ENCODE peak calls at places on chromosomes 5 and 9, in five cellular contexts. One of them, this sample, is unnamed.

GRCh38 chr5:178314961-178315820 is 82.6 kb upstream of the PHYKPL start:
- DNase-seq in body of pancreas: no peak
- DNase-seq in SK-N-SH: no peak
- DNase-seq in H9: no peak
- DNase-seq in CD8-positive, alpha-beta memory T cell: no peak
- DNase-seq in this sample: no peak

GRCh38 chr5:5420251-5420650 is 2.2 kb upstream of the ICE1 start:
- DNase-seq in CD8-positive, alpha-beta memory T cell: no peak
- DNase-seq in SK-N-SH: no peak
- DNase-seq in body of pancreas: no peak
- DNase-seq in H9: no peak
- DNase-seq in this sample: no peak

GRCh38 chr5:141681695-141682641 is at the start of gene ARAP3:
- DNase-seq in H9: peak; percentile 83
- DNase-seq in SK-N-SH: peak; percentile 91
- DNase-seq in body of pancreas: peak; percentile 62
- DNase-seq in CD8-positive, alpha-beta memory T cell: peak; percentile 17
- DNase-seq in this sample: no peak

GRCh38 chr5:76791461-76791860 is 27.4 kb upstream of the F2RL1 start:
- DNase-seq in H9: no peak
- DNase-seq in SK-N-SH: no peak
- DNase-seq in CD8-positive, alpha-beta memory T cell: no peak
- DNase-seq in body of pancreas: no peak
- DNase-seq in this sample: no peak

GRCh38 chr5:56625577-56625976 is 189.8 kb upstream of the MAP3K1 start:
- DNase-seq in CD8-positive, alpha-beta memory T cell: no peak
- DNase-seq in body of pancreas: no peak
- DNase-seq in SK-N-SH: no peak
- DNase-seq in H9: no peak
- DNase-seq in this sample: no peak

GRCh38 chr5:160702856-160703453 is 149.1 kb downstream of the ATP10B start:
- DNase-seq in body of pancreas: no peak
- DNase-seq in CD8-positive, alpha-beta memory T cell: no peak
- DNase-seq in H9: no peak
- DNase-seq in SK-N-SH: no peak
- DNase-seq in this sample: no peak

GRCh38 chr5:142106061-142106460 is 2.5 kb upstream of the NDFIP1 start:
- DNase-seq in SK-N-SH: no peak
- DNase-seq in body of pancreas: no peak
- DNase-seq in H9: no peak
- DNase-seq in CD8-positive, alpha-beta memory T cell: no peak
- DNase-seq in this sample: no peak

GRCh38 chr9:137740311-137740710 is 121.5 kb downstream of the EHMT1 start:
- DNase-seq in SK-N-SH: peak; percentile 90
- DNase-seq in body of pancreas: no peak
- DNase-seq in H9: no peak
- DNase-seq in CD8-positive, alpha-beta memory T cell: no peak
- DNase-seq in this sample: no peak

GRCh38 chr5:102853680-102854079 is 98.6 kb downstream of the PAM start:
- DNase-seq in H9: no peak
- DNase-seq in CD8-positive, alpha-beta memory T cell: peak; percentile 21
- DNase-seq in SK-N-SH: no peak
- DNase-seq in body of pancreas: no peak
- DNase-seq in this sample: no peak

GRCh38 chr5:80877592-80877991 is 82.6 kb upstream of the RASGRF2 start:
- DNase-seq in body of pancreas: no peak
- DNase-seq in CD8-positive, alpha-beta memory T cell: no peak
- DNase-seq in H9: no peak
- DNase-seq in SK-N-SH: no peak
- DNase-seq in this sample: no peak

GRCh38 chr9:75979362-75979761 is 88.9 kb downstream of the PCSK5 start:
- DNase-seq in SK-N-SH: no peak
- DNase-seq in H9: peak; percentile 42
- DNase-seq in body of pancreas: no peak
- DNase-seq in CD8-positive, alpha-beta memory T cell: no peak
- DNase-seq in this sample: no peak

GRCh38 chr5:102014371-102014770 is 281.7 kb downstream of the SLCO4C1 start:
- DNase-seq in SK-N-SH: no peak
- DNase-seq in body of pancreas: no peak
- DNase-seq in H9: no peak
- DNase-seq in CD8-positive, alpha-beta memory T cell: no peak
- DNase-seq in this sample: no peak

GRCh38 chr5:20832204-20833080 is 844.4 kb upstream of the CDH18 start:
- DNase-seq in CD8-positive, alpha-beta memory T cell: no peak
- DNase-seq in body of pancreas: no peak
- DNase-seq in H9: no peak
- DNase-seq in SK-N-SH: no peak
- DNase-seq in this sample: no peak

GRCh38 chr9:6869081-6869948 is 111.5 kb downstream of the KDM4C start:
- DNase-seq in SK-N-SH: peak; percentile 57
- DNase-seq in CD8-positive, alpha-beta memory T cell: no peak
- DNase-seq in body of pancreas: no peak
- DNase-seq in H9: peak; percentile 45
- DNase-seq in this sample: no peak

GRCh38 chr5:87787640-87788039 is 374.9 kb upstream of the CCNH start:
- DNase-seq in body of pancreas: no peak
- DNase-seq in CD8-positive, alpha-beta memory T cell: no peak
- DNase-seq in H9: peak; percentile 44
- DNase-seq in SK-N-SH: no peak
- DNase-seq in this sample: no peak

GRCh38 chr5:31935702-31936347 is 238.3 kb downstream of the GOLPH3 start:
- DNase-seq in CD8-positive, alpha-beta memory T cell: no peak
- DNase-seq in SK-N-SH: no peak
- DNase-seq in body of pancreas: no peak
- DNase-seq in H9: no peak
- DNase-seq in this sample: no peak

GRCh38 chr5:169185626-169186025 is 115.3 kb downstream of the SLIT3 start:
- DNase-seq in body of pancreas: no peak
- DNase-seq in CD8-positive, alpha-beta memory T cell: no peak
- DNase-seq in H9: no peak
- DNase-seq in SK-N-SH: no peak
- DNase-seq in this sample: no peak

GRCh38 chr9:96156578-96156977 is 145.4 kb downstream of the HSD17B3 start:
- DNase-seq in H9: no peak
- DNase-seq in body of pancreas: no peak
- DNase-seq in SK-N-SH: no peak
- DNase-seq in CD8-positive, alpha-beta memory T cell: no peak
- DNase-seq in this sample: no peak

GRCh38 chr5:156934450-156935211 is 28.4 kb downstream of the TIMD4 start:
- DNase-seq in H9: no peak
- DNase-seq in body of pancreas: peak; percentile 13
- DNase-seq in SK-N-SH: peak; percentile 36
- DNase-seq in CD8-positive, alpha-beta memory T cell: peak; percentile 49
- DNase-seq in this sample: peak; percentile 45

GRCh38 chr5:2193142-2193922 is 310.6 kb upstream of the IRX4 start:
- DNase-seq in SK-N-SH: no peak
- DNase-seq in H9: no peak
- DNase-seq in CD8-positive, alpha-beta memory T cell: no peak
- DNase-seq in body of pancreas: no peak
- DNase-seq in this sample: no peak

GRCh38 chr5:107072440-107072839 is 598.3 kb downstream of the EFNA5 start:
- DNase-seq in body of pancreas: no peak
- DNase-seq in H9: no peak
- DNase-seq in SK-N-SH: no peak
- DNase-seq in CD8-positive, alpha-beta memory T cell: no peak
- DNase-seq in this sample: no peak

GRCh38 chr5:180115326-180116076 is 43.9 kb upstream of the RNF130 start:
- DNase-seq in H9: no peak
- DNase-seq in CD8-positive, alpha-beta memory T cell: no peak
- DNase-seq in body of pancreas: no peak
- DNase-seq in SK-N-SH: peak; percentile 15
- DNase-seq in this sample: no peak

GRCh38 chr5:177446184-177447065 is at the start of gene PRR7:
- DNase-seq in CD8-positive, alpha-beta memory T cell: peak; percentile 81
- DNase-seq in H9: peak; percentile 61
- DNase-seq in body of pancreas: peak; percentile 51
- DNase-seq in SK-N-SH: peak; percentile 95
- DNase-seq in this sample: peak; percentile 85

GRCh38 chr9:97301974-97302373 is 5.5 kb upstream of the CCDC180 start:
- DNase-seq in H9: no peak
- DNase-seq in CD8-positive, alpha-beta memory T cell: no peak
- DNase-seq in SK-N-SH: no peak
- DNase-seq in body of pancreas: no peak
- DNase-seq in this sample: no peak

DNA sequence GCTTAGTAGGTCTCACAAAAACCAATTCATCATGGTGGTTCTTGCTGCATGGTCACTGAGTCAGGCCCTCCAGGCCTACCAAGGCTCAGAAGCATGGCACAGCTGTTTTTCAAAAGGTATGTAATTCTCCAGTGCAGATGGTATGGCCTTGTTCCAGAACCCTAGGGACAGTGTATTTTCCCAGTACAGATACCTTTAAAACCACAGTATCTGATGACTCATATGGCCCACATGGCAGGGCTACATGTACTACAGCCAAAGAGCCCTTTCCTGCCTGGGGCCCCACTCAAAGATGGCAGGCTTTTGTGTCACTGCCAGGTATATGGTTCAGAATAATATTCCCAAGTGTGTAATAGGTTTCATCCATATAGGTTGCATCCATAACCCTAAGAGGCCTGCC is 16.5 kb downstream of the CSF2 start:
- DNase-seq in H9: no peak
- DNase-seq in body of pancreas: no peak
- DNase-seq in CD8-positive, alpha-beta memory T cell: no peak
- DNase-seq in SK-N-SH: no peak
- DNase-seq in this sample: no peak
- H3K4me1 ChIP-seq in H9: no peaks in the 10 kb centered on the region
- H3K4me1 ChIP-seq in body of pancreas: no peaks in the 10 kb centered on the region
- H3K4me1 ChIP-seq in CD8-positive, alpha-beta memory T cell: peaks cover 5% of the 10 kb centered on the region
- H3K4me1 ChIP-seq in SK-N-SH: peaks cover 17% of the 10 kb centered on the region
- H3K4me1 ChIP-seq in this sample: peaks cover 15% of the 10 kb centered on the region

GRCh38 chr9:4706971-4707622 is 27.7 kb downstream of the CDC37L1 start:
- DNase-seq in H9: no peak
- DNase-seq in body of pancreas: no peak
- DNase-seq in CD8-positive, alpha-beta memory T cell: no peak
- DNase-seq in SK-N-SH: no peak
- DNase-seq in this sample: no peak
- H3K27ac ChIP-seq in H9: no peak overlapping the region
- H3K27ac ChIP-seq in body of pancreas: no peak overlapping the region
- H3K27ac ChIP-seq in CD8-positive, alpha-beta memory T cell: no peak overlapping the region
- H3K27ac ChIP-seq in SK-N-SH: no peak overlapping the region
- H3K27ac ChIP-seq in this sample: no peak overlapping the region

DNA sequence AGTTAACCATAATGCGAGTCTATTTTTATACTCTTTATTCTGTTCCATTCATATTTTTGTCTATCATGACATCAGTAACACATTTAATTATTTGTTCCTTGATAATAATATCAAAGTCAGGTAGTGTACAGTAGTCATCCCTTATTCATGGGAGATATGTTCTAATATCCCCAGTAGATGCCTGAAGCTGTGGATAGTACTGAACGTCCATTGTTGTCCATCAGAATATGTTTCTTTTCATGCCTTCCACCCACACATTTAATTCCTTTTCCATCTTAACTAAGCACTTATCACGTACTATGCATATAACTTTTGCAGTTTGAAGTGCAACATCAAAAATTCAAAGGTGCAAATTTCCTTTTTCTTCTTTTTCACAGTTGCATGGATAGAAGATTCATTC is 53.6 kb downstream of the FER start:
- DNase-seq in SK-N-SH: no peak
- DNase-seq in body of pancreas: no peak
- DNase-seq in CD8-positive, alpha-beta memory T cell: no peak
- DNase-seq in H9: no peak
- DNase-seq in this sample: no peak
- H3K4me1 ChIP-seq in SK-N-SH: no peaks in the 10 kb centered on the region
- H3K4me1 ChIP-seq in body of pancreas: no peaks in the 10 kb centered on the region
- H3K4me1 ChIP-seq in CD8-positive, alpha-beta memory T cell: no peaks in the 10 kb centered on the region
- H3K4me1 ChIP-seq in H9: no peaks in the 10 kb centered on the region
- H3K4me1 ChIP-seq in this sample: no peaks in the 10 kb centered on the region

GRCh38 chr5:132408456-132408855 is 38.9 kb downstream of the SLC22A5 start:
- DNase-seq in CD8-positive, alpha-beta memory T cell: no peak
- DNase-seq in SK-N-SH: no peak
- DNase-seq in H9: no peak
- DNase-seq in body of pancreas: no peak
- DNase-seq in this sample: no peak
- H3K27ac ChIP-seq in CD8-positive, alpha-beta memory T cell: no peak overlapping the region
- H3K27ac ChIP-seq in SK-N-SH: no peak overlapping the region
- H3K27ac ChIP-seq in H9: no peak overlapping the region
- H3K27ac ChIP-seq in body of pancreas: no peak overlapping the region
- H3K27ac ChIP-seq in this sample: peak overlapping the region; percentile 99

GRCh38 chr9:34958411-34958982 is 412 bp downstream of the PHF24 start:
- DNase-seq in CD8-positive, alpha-beta memory T cell: no peak
- DNase-seq in H9: no peak
- DNase-seq in SK-N-SH: no peak
- DNase-seq in body of pancreas: no peak
- DNase-seq in this sample: no peak
- H3K4me1 ChIP-seq in CD8-positive, alpha-beta memory T cell: no peaks in the 10 kb centered on the region
- H3K4me1 ChIP-seq in H9: peaks cover 6% of the 10 kb centered on the region
- H3K4me1 ChIP-seq in SK-N-SH: peaks cover 3% of the 10 kb centered on the region
- H3K4me1 ChIP-seq in body of pancreas: peaks cover 10% of the 10 kb centered on the region
- H3K4me1 ChIP-seq in this sample: peaks cover 4% of the 10 kb centered on the region